ENCODE peak calls at places on chromosome 20, in eight cellular contexts. H is A549, V is AG04449, R is uterus, M is lower lobe of right lung, S is thoracic aorta, L is AG10803, T is astrocyte of the spinal cord. Z is an unnamed sample.

GRCh38 chr20:9999660-10000059 is 35.1 kb upstream of the ANKEF1 start:
- DNase-seq in H (no peak), V (no peak), R (no peak), M (no peak), S (no peak), L (peak), T (no peak), Z (no peak)

GRCh38 chr20:17505664-17506517 is 25.3 kb downstream of the BFSP1 start:
- DNase-seq in H (no peak), V (no peak), R (no peak), M (peak), S (no peak), L (peak), T (peak), Z (peak)

GRCh38 chr20:2729251-2729713 is 36.7 kb downstream of the EBF4 start:
- DNase-seq in H (no peak), V (no peak), R (no peak), M (no peak), S (no peak), L (no peak), T (no peak), Z (no peak)

GRCh38 chr20:1199981-1200380 is 3.3 kb upstream of the C20orf202 start:
- DNase-seq in H (no peak), V (no peak), R (no peak), M (no peak), S (no peak), L (no peak), T (no peak), Z (no peak)

GRCh38 chr20:2467412-2467811 is 3.2 kb downstream of the SNRPB start:
- DNase-seq in H (no peak), V (no peak), R (no peak), M (no peak), S (no peak), L (no peak), T (no peak), Z (no peak)

GRCh38 chr20:62368629-62369507 is 1.8 kb upstream of the LAMA5 start:
- DNase-seq in H (no peak), V (no peak), R (peak), M (no peak), S (no peak), L (no peak), T (peak), Z (no peak)

GRCh38 chr20:48681201-48681881 is 146.5 kb downstream of the PREX1 start:
- DNase-seq in H (no peak), V (no peak), R (no peak), M (peak), S (no peak), L (peak), T (peak), Z (no peak)

GRCh38 chr20:62632575-62632974 is 9.7 kb upstream of the SLCO4A1 start:
- DNase-seq in H (no peak), V (no peak), R (no peak), M (no peak), S (no peak), L (no peak), T (no peak), Z (no peak)

GRCh38 chr20:21862224-21862927 is 156.9 kb downstream of the PAX1 start:
- DNase-seq in H (no peak), V (no peak), R (no peak), M (no peak), S (no peak), L (no peak), T (no peak), Z (no peak)

GRCh38 chr20:38278150-38278549 is 17.6 kb upstream of the KIAA1755 start:
- DNase-seq in H (no peak), V (no peak), R (no peak), M (no peak), S (no peak), L (no peak), T (peak), Z (peak)

GRCh38 chr20:45783656-45784294 is 7.9 kb downstream of the WFDC3 start:
- DNase-seq in H (no peak), V (no peak), R (no peak), M (peak), S (no peak), L (no peak), T (peak), Z (peak)

GRCh38 chr20:37319120-37319717 is 26.7 kb upstream of the SRC start:
- DNase-seq in H (no peak), V (peak), R (no peak), M (no peak), S (no peak), L (peak), T (peak), Z (peak)

GRCh38 chr20:45975686-45976085 is 3.7 kb upstream of the ZNF335 start:
- DNase-seq in H (no peak), V (no peak), R (no peak), M (no peak), S (no peak), L (no peak), T (no peak), Z (no peak)

GRCh38 chr20:48816282-48816860 is 11.4 kb downstream of the PREX1 start:
- DNase-seq in H (no peak), V (no peak), R (no peak), M (no peak), S (no peak), L (no peak), T (no peak), Z (no peak)

GRCh38 chr20:19909696-19910095 is 107.5 kb upstream of the NAA20 start:
- DNase-seq in H (no peak), V (no peak), R (peak), M (peak), S (no peak), L (peak), T (peak), Z (no peak)

GRCh38 chr20:56393133-56393472 is 658 bp downstream of the CSTF1 start:
- DNase-seq in H (no peak), V (no peak), R (no peak), M (no peak), S (no peak), L (no peak), T (peak), Z (peak)

GRCh38 chr20:4989570-4989969 is 11.7 kb downstream of the SLC23A2 start:
- DNase-seq in H (no peak), V (no peak), R (no peak), M (no peak), S (no peak), L (no peak), T (no peak), Z (no peak)

GRCh38 chr20:11891081-11891826 is 26.4 kb upstream of the BTBD3 start:
- DNase-seq in H (peak), V (no peak), R (peak), M (peak), S (peak), L (peak), T (peak), Z (peak)

GRCh38 chr20:57658447-57659130 is 38.4 kb upstream of the ZBP1 start:
- DNase-seq in H (no peak), V (no peak), R (no peak), M (peak), S (no peak), L (no peak), T (no peak), Z (no peak)

GRCh38 chr20:1377984-1378742 is 14.7 kb downstream of the FKBP1A start:
- DNase-seq in H (no peak), V (no peak), R (no peak), M (no peak), S (no peak), L (peak), T (peak), Z (peak)

GRCh38 chr20:52102126-52102525 is 89.5 kb downstream of the ZFP64 start:
- DNase-seq in H (no peak), V (no peak), R (no peak), M (no peak), S (no peak), L (no peak), T (no peak), Z (no peak)

GRCh38 chr20:52104546-52105044 is 87.0 kb downstream of the ZFP64 start:
- DNase-seq in H (no peak), V (no peak), R (no peak), M (no peak), S (no peak), L (peak), T (peak), Z (peak)

GRCh38 chr20:52102559-52102958 is 89.0 kb downstream of the ZFP64 start:
- DNase-seq in H (no peak), V (no peak), R (no peak), M (no peak), S (no peak), L (no peak), T (no peak), Z (no peak)

GRCh38 chr20:52103911-52104545 is 87.6 kb downstream of the ZFP64 start:
- DNase-seq in H (no peak), V (no peak), R (no peak), M (no peak), S (no peak), L (no peak), T (peak), Z (peak)

GRCh38 chr20:52103469-52103910 is 88.1 kb downstream of the ZFP64 start:
- DNase-seq in H (no peak), V (no peak), R (no peak), M (no peak), S (no peak), L (peak), T (peak), Z (peak)
- H3K4me3 ChIP-seq in H (no peak), V (peak), R (no peak), M (peak), S (peak), L (peak), T (peak), Z (peak)

DNA sequence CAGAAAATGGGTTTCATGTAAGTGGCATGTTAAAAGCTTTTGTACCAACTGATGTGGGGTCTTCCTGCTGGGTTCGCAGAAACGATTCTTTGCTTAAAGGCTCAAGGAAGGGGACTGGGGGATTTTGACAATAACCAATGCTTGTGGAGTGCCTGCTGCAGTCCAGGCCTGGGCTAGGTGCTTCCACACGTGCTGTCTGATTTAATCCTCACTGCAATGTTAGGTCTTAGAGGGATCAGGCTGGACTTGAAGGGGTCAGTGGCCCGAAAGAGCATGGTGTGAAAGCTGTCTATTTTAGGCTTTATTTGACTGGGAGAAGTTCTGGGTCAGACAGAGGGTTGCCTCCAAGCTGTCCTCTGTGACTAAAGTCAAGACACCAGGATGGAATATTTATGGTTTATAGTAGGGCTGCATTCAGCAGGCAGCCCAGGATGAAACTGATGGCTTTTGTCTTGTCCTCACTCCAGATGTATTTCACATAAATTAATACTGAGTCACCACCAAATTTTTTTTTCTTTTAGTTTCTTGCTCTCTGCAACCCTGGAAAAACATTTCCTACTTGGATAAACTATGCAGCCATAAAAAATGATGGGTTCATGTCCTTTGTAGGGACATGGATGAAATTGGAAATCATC is 219.2 kb downstream of the ZMYND8 start:
- DNase-seq in H (no peak), V (no peak), R (no peak), M (no peak), S (no peak), L (peak), T (no peak), Z (no peak)
- TF ChIP-seq CTCF in H (no peak), V (no peak), R (no peak), M (no peak), S (no peak), L (no peak), T (no peak), Z (no peak)

GRCh38 chr20:63892402-63892801 is 2.5 kb upstream of the DNAJC5 start:
- DNase-seq in H (no peak), V (no peak), R (no peak), M (no peak), S (no peak), L (no peak), T (no peak), Z (no peak)

GRCh38 chr20:63895886-63896135 is 885 bp downstream of the DNAJC5 start:
- DNase-seq in H (no peak), V (no peak), R (no peak), M (no peak), S (no peak), L (peak), T (peak), Z (peak)

GRCh38 chr20:63895202-63895885 is 418 bp downstream of the DNAJC5 start:
- DNase-seq in H (no peak), V (no peak), R (no peak), M (no peak), S (no peak), L (no peak), T (peak), Z (no peak)

GRCh38 chr20:63894358-63895201 is at the start of gene DNAJC5:
- DNase-seq in H (peak), V (peak), R (peak), M (peak), S (peak), L (peak), T (peak), Z (peak)

DNA sequence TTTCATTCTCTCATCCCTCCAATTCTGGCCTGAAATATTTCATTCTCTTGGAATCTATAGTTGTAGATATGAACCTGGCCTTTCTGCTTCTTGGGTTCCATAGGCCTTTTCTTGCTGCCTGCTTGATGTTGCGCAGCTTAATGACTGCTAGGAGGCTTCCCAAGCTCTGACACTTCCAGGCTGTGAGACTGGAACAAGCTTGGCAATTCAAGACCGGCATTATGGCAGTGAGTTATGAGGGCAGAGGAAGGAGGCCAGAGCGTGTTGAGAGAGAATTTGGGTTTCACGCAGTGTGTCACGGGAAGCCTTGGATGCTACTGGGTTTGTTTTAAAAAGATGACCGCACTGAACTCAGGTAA is 948 bp upstream of the DNAJC5 start:
- DNase-seq in H (no peak), V (no peak), R (no peak), M (no peak), S (no peak), L (peak), T (no peak), Z (no peak)
- H3K4me3 ChIP-seq in H (no peak), V (peak), R (peak), M (peak), S (peak), L (peak), T (peak), Z (peak)

GRCh38 chr20:15482525-15482924 is 1090.7 kb downstream of the KIF16B start:
- DNase-seq in H (no peak), V (no peak), R (no peak), M (no peak), S (no peak), L (no peak), T (no peak), Z (no peak)
- TF ChIP-seq CTCF in H (no peak), V (no peak), R (no peak), M (no peak), S (no peak), L (no peak), T (no peak), Z (no peak)

DNA sequence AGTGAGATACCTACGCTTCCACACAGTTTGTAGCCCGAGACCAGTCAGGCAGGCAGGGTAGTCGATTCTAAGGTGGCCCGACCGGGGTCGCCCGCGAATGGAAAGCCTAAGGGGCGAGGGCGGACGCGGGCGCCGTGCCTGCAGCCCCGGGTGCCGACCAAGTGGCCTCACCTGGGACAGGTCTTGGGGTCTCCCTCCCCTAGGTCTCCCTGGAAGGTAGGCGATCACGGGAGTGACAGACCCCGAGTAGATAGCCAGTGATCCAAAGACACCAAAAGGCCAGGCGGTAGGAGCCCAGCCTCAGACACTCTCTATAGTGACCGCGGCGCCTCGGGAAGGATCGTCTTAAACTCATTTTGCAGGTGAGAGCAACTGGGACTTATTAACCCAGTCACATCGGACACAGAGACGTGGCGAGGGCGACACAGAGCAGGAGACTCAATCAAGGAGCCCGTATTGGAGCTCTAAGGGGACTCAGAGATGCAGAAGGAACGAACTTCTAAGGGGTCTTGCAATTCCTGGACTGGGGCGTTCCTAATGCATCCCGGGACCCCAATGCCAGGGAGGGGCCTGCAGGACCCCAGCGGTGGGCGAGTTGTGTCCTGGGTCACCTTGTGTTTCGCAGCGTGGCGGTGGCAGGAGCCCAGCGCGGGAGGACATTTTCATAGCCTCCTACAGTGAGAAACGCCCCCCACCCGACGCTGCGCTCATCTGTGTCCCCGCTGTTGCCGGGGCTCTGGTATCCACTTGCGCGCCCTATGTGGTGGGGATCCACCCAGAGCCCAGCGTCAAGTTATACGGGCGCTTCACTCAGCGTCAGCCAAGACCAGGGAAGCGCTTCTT is 2.1 kb upstream of the VSX1 start:
- DNase-seq in H (no peak), V (no peak), R (no peak), M (no peak), S (no peak), L (no peak), T (no peak), Z (no peak)
- H3K4me3 ChIP-seq in H (peak), V (no peak), R (no peak), M (peak), S (no peak), L (no peak), T (no peak), Z (no peak)

DNA sequence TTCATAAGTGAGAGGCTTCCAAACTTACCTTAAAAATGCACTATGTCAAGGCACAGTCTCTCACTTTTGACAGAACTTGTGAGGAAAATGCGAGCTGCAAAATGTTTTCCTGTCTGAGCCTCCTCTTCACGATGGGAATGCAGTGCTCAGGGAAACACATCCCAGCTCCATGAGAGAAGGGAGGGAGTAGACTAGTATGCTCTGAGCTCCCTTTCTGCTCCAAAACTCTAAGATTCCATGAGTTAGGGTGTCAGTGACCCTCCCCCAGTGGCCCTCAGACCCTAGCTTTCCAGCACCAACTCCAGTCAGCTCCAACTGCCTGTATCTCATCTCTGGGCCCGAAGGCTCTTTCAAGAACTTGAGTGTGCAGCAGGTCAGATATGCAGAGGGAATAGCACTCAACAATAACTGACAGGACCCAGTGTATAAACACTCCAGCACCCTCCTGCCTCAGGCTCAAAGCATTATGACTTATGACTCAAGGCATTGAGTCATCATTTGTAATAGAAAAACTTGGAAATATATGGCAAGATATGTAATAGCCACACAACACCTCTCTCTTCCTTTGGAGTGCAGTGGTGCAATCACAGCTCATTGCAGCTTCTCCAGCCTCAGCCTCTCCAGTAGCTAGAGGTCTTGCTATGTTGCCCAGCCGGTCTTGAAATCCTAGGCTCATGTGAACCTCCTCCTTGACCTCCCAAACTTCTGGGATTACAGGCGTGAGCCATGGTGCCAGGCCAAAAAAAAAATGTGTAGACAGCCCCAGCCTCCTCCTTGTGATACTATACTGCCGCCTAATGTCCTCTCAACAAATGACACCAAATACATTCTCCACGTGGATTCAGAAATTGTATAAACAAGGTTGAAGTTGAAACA is 16.7 kb upstream of the ENTPD6 start:
- DNase-seq in H (peak), V (peak), R (peak), M (peak), S (no peak), L (peak), T (peak), Z (peak)
- TF ChIP-seq CTCF in H (peak), V (peak), R (peak), M (peak), S (peak), L (peak), T (peak), Z (peak)

GRCh38 chr20:50729925-50730764 is 1.2 kb upstream of the PARD6B start:
- DNase-seq in H (no peak), V (no peak), R (no peak), M (no peak), S (peak), L (peak), T (peak), Z (peak)
- H3K4me3 ChIP-seq in H (peak), V (peak), R (peak), M (peak), S (peak), L (peak), T (peak), Z (peak)

GRCh38 chr20:32761831-32762753 is at the start of gene DNMT3B:
- DNase-seq in H (peak), V (no peak), R (peak), M (peak), S (no peak), L (peak), T (peak), Z (peak)
- TF ChIP-seq CTCF in H (peak), V (peak), R (peak), M (no peak), S (no peak), L (no peak), T (peak), Z (no peak)

GRCh38 chr20:50673146-50673830 is 18.1 kb downstream of the RIPOR3 start:
- DNase-seq in H (no peak), V (no peak), R (peak), M (no peak), S (no peak), L (no peak), T (no peak), Z (no peak)
- H3K4me3 ChIP-seq in H (no peak), V (no peak), R (no peak), M (no peak), S (no peak), L (no peak), T (no peak), Z (no peak)

Z was measured in choroid plexus epithelial cell.